ENCODE peak calls at places on chromosomes 1 and 21, in eight cellular contexts. One of them, this sample, is unnamed.

GRCh38 chr1:54253480-54253879 is 53.5 kb downstream of the MRPL37 start:
- DNase-seq in tibial nerve: peak
- DNase-seq in mesendoderm: peak
- DNase-seq in adrenal gland: peak
- DNase-seq in SK-N-SH: no peak
- DNase-seq in GM12865: no peak
- DNase-seq in lower lobe of right lung: no peak
- DNase-seq in astrocyte of the spinal cord: peak
- DNase-seq in this sample: no peak

GRCh38 chr1:35860680-35861079 is 22.3 kb upstream of the AGO1 start:
- DNase-seq in mesendoderm: no peak
- DNase-seq in tibial nerve: no peak
- DNase-seq in GM12865: no peak
- DNase-seq in astrocyte of the spinal cord: no peak
- DNase-seq in adrenal gland: no peak
- DNase-seq in SK-N-SH: no peak
- DNase-seq in lower lobe of right lung: no peak
- DNase-seq in this sample: no peak

GRCh38 chr1:112344754-112345423 is 51.1 kb upstream of the CTTNBP2NL start:
- DNase-seq in lower lobe of right lung: no peak
- DNase-seq in astrocyte of the spinal cord: no peak
- DNase-seq in GM12865: peak
- DNase-seq in SK-N-SH: no peak
- DNase-seq in adrenal gland: no peak
- DNase-seq in mesendoderm: peak
- DNase-seq in tibial nerve: no peak
- DNase-seq in this sample: no peak

GRCh38 chr1:230833511-230833910 is 34.8 kb downstream of the C1orf198 start:
- DNase-seq in adrenal gland: no peak
- DNase-seq in lower lobe of right lung: no peak
- DNase-seq in tibial nerve: no peak
- DNase-seq in mesendoderm: no peak
- DNase-seq in SK-N-SH: no peak
- DNase-seq in astrocyte of the spinal cord: no peak
- DNase-seq in GM12865: no peak
- DNase-seq in this sample: no peak

GRCh38 chr1:108976658-108977057 is 13.4 kb upstream of the CLCC1 start:
- DNase-seq in GM12865: no peak
- DNase-seq in lower lobe of right lung: no peak
- DNase-seq in SK-N-SH: no peak
- DNase-seq in mesendoderm: no peak
- DNase-seq in astrocyte of the spinal cord: no peak
- DNase-seq in adrenal gland: no peak
- DNase-seq in tibial nerve: no peak
- DNase-seq in this sample: no peak

GRCh38 chr1:29801561-29801973 is 565.2 kb downstream of the PTPRU start:
- DNase-seq in astrocyte of the spinal cord: no peak
- DNase-seq in adrenal gland: no peak
- DNase-seq in lower lobe of right lung: no peak
- DNase-seq in mesendoderm: no peak
- DNase-seq in GM12865: no peak
- DNase-seq in tibial nerve: no peak
- DNase-seq in SK-N-SH: peak
- DNase-seq in this sample: peak

GRCh38 chr1:46399307-46399706 is 5.2 kb downstream of the FAAH start:
- DNase-seq in GM12865: no peak
- DNase-seq in astrocyte of the spinal cord: no peak
- DNase-seq in lower lobe of right lung: no peak
- DNase-seq in adrenal gland: no peak
- DNase-seq in mesendoderm: no peak
- DNase-seq in SK-N-SH: peak
- DNase-seq in tibial nerve: no peak
- DNase-seq in this sample: peak

GRCh38 chr1:164644774-164645634 is 86.0 kb downstream of the PBX1 start:
- DNase-seq in GM12865: no peak
- DNase-seq in astrocyte of the spinal cord: peak
- DNase-seq in SK-N-SH: peak
- DNase-seq in tibial nerve: no peak
- DNase-seq in lower lobe of right lung: no peak
- DNase-seq in adrenal gland: no peak
- DNase-seq in mesendoderm: no peak
- DNase-seq in this sample: no peak

GRCh38 chr21:39705849-39706248 is 39.1 kb upstream of the IGSF5 start:
- DNase-seq in adrenal gland: no peak
- DNase-seq in lower lobe of right lung: no peak
- DNase-seq in mesendoderm: no peak
- DNase-seq in SK-N-SH: no peak
- DNase-seq in GM12865: no peak
- DNase-seq in astrocyte of the spinal cord: peak
- DNase-seq in tibial nerve: no peak
- DNase-seq in this sample: no peak

GRCh38 chr1:27071049-27071416 is 58.4 kb upstream of the TENT5B start:
- DNase-seq in tibial nerve: no peak
- DNase-seq in lower lobe of right lung: no peak
- DNase-seq in mesendoderm: peak
- DNase-seq in astrocyte of the spinal cord: no peak
- DNase-seq in adrenal gland: peak
- DNase-seq in GM12865: no peak
- DNase-seq in SK-N-SH: peak
- DNase-seq in this sample: peak

GRCh38 chr1:207925210-207925609 is 14.3 kb upstream of the CD34 start:
- DNase-seq in mesendoderm: peak
- DNase-seq in lower lobe of right lung: no peak
- DNase-seq in adrenal gland: no peak
- DNase-seq in SK-N-SH: no peak
- DNase-seq in astrocyte of the spinal cord: peak
- DNase-seq in tibial nerve: no peak
- DNase-seq in GM12865: no peak
- DNase-seq in this sample: peak

GRCh38 chr1:94895518-94895917 is 31.4 kb downstream of the CNN3 start:
- DNase-seq in astrocyte of the spinal cord: no peak
- DNase-seq in tibial nerve: no peak
- DNase-seq in mesendoderm: no peak
- DNase-seq in adrenal gland: no peak
- DNase-seq in SK-N-SH: no peak
- DNase-seq in lower lobe of right lung: no peak
- DNase-seq in GM12865: no peak
- DNase-seq in this sample: no peak

GRCh38 chr1:32946413-32946812 is 18.2 kb downstream of the RNF19B start:
- DNase-seq in GM12865: no peak
- DNase-seq in adrenal gland: no peak
- DNase-seq in tibial nerve: no peak
- DNase-seq in astrocyte of the spinal cord: no peak
- DNase-seq in SK-N-SH: no peak
- DNase-seq in lower lobe of right lung: no peak
- DNase-seq in mesendoderm: no peak
- DNase-seq in this sample: no peak

GRCh38 chr21:38227401-38227800 is 29.4 kb upstream of the KCNJ15 start:
- DNase-seq in adrenal gland: no peak
- DNase-seq in lower lobe of right lung: no peak
- DNase-seq in GM12865: no peak
- DNase-seq in SK-N-SH: no peak
- DNase-seq in astrocyte of the spinal cord: no peak
- DNase-seq in tibial nerve: no peak
- DNase-seq in mesendoderm: no peak
- DNase-seq in this sample: no peak

GRCh38 chr1:51618715-51619114 is 1.8 kb downstream of the OSBPL9 start:
- DNase-seq in SK-N-SH: no peak
- DNase-seq in tibial nerve: no peak
- DNase-seq in adrenal gland: no peak
- DNase-seq in astrocyte of the spinal cord: no peak
- DNase-seq in lower lobe of right lung: no peak
- DNase-seq in mesendoderm: no peak
- DNase-seq in GM12865: no peak
- DNase-seq in this sample: no peak
- H3K4me3 ChIP-seq in SK-N-SH: no peak
- H3K4me3 ChIP-seq in tibial nerve: no peak
- H3K4me3 ChIP-seq in adrenal gland: no peak
- H3K4me3 ChIP-seq in astrocyte of the spinal cord: no peak
- H3K4me3 ChIP-seq in lower lobe of right lung: peak
- H3K4me3 ChIP-seq in mesendoderm: no peak
- H3K4me3 ChIP-seq in GM12865: no peak
- H3K4me3 ChIP-seq in this sample: no peak

GRCh38 chr1:13893456-13893855 is 193.5 kb downstream of the PRDM2 start:
- DNase-seq in SK-N-SH: no peak
- DNase-seq in astrocyte of the spinal cord: no peak
- DNase-seq in adrenal gland: no peak
- DNase-seq in mesendoderm: no peak
- DNase-seq in lower lobe of right lung: no peak
- DNase-seq in GM12865: no peak
- DNase-seq in tibial nerve: peak
- DNase-seq in this sample: peak

GRCh38 chr1:13892141-13892670 is 192.2 kb downstream of the PRDM2 start:
- DNase-seq in GM12865: no peak
- DNase-seq in adrenal gland: no peak
- DNase-seq in tibial nerve: no peak
- DNase-seq in lower lobe of right lung: no peak
- DNase-seq in SK-N-SH: no peak
- DNase-seq in mesendoderm: peak
- DNase-seq in astrocyte of the spinal cord: no peak
- DNase-seq in this sample: peak

GRCh38 chr1:13890766-13891165 is 190.8 kb downstream of the PRDM2 start:
- DNase-seq in adrenal gland: no peak
- DNase-seq in lower lobe of right lung: no peak
- DNase-seq in astrocyte of the spinal cord: no peak
- DNase-seq in GM12865: no peak
- DNase-seq in tibial nerve: no peak
- DNase-seq in mesendoderm: no peak
- DNase-seq in SK-N-SH: no peak
- DNase-seq in this sample: no peak

GRCh38 chr1:13889495-13889894 is 189.5 kb downstream of the PRDM2 start:
- DNase-seq in adrenal gland: no peak
- DNase-seq in mesendoderm: no peak
- DNase-seq in astrocyte of the spinal cord: no peak
- DNase-seq in SK-N-SH: no peak
- DNase-seq in lower lobe of right lung: no peak
- DNase-seq in tibial nerve: no peak
- DNase-seq in GM12865: no peak
- DNase-seq in this sample: no peak

DNA sequence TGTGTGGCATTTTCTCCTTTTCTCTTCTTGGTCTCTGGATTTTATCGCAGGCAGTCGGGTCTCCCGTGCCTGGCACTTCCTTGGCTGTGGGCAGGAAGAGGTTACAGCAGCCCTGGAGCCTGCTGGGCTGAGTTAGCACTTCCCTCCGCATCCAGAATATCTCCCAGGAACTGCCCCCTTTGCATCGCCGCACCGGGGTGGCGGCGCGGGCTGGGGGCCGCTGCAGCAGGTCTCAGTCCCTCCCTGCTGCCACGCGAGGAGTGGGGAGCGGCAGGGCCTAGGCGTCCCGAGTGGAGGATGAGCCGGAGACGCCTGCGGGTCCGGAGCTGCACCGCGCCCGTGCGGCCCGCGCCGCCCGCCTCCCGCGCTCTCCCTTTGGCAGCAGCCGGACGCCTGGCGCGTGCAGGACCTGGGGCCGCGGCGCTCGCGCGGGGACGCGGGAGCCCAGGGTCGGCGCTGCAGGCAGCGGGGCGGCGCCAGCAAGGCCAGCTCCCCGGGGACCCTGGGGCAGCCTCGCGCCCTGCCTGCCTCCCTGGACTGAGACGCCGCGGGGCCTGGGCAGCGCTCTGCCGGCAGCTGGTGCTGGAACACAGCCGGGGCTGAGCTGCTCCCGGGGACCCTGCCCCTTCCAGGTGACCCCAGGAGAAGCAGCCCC is 192.8 kb downstream of the PRDM2 start:
- DNase-seq in SK-N-SH: peak
- DNase-seq in tibial nerve: no peak
- DNase-seq in astrocyte of the spinal cord: no peak
- DNase-seq in mesendoderm: peak
- DNase-seq in lower lobe of right lung: no peak
- DNase-seq in GM12865: no peak
- DNase-seq in adrenal gland: no peak
- DNase-seq in this sample: peak
- H3K4me3 ChIP-seq in SK-N-SH: no peak
- H3K4me3 ChIP-seq in tibial nerve: peak
- H3K4me3 ChIP-seq in astrocyte of the spinal cord: no peak
- H3K4me3 ChIP-seq in mesendoderm: peak
- H3K4me3 ChIP-seq in lower lobe of right lung: peak
- H3K4me3 ChIP-seq in GM12865: no peak
- H3K4me3 ChIP-seq in adrenal gland: peak
- H3K4me3 ChIP-seq in this sample: peak

DNA sequence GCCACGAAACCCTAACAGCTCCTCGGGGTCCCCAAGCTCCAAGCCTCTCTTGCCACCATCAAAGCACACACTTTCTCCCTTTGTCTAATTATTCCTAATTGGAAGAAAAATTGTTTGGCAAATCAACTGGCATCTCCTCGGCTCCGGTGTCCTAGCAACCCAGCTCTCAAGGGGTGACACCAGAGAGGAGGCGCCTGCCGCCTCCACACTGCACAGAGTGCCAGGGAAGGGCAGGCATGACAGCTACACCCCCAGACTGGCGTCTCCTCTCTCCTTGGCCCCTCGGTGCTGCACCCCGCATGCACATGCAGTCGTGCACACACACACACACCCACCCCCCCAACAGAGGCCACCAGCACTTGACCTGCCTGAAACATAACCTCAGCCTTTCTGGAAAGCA is 18.1 kb upstream of the GJB5 start:
- DNase-seq in SK-N-SH: no peak
- DNase-seq in astrocyte of the spinal cord: no peak
- DNase-seq in tibial nerve: no peak
- DNase-seq in mesendoderm: no peak
- DNase-seq in lower lobe of right lung: no peak
- DNase-seq in GM12865: no peak
- DNase-seq in adrenal gland: no peak
- DNase-seq in this sample: no peak
- H3K4me3 ChIP-seq in SK-N-SH: no peak
- H3K4me3 ChIP-seq in astrocyte of the spinal cord: no peak
- H3K4me3 ChIP-seq in tibial nerve: no peak
- H3K4me3 ChIP-seq in mesendoderm: no peak
- H3K4me3 ChIP-seq in lower lobe of right lung: no peak
- H3K4me3 ChIP-seq in GM12865: no peak
- H3K4me3 ChIP-seq in adrenal gland: no peak
- H3K4me3 ChIP-seq in this sample: no peak

GRCh38 chr1:162384116-162384515 is 2.6 kb downstream of the C1orf226 start:
- DNase-seq in lower lobe of right lung: no peak
- DNase-seq in mesendoderm: no peak
- DNase-seq in SK-N-SH: peak
- DNase-seq in GM12865: no peak
- DNase-seq in adrenal gland: no peak
- DNase-seq in tibial nerve: no peak
- DNase-seq in astrocyte of the spinal cord: no peak
- DNase-seq in this sample: peak

GRCh38 chr1:162384601-162385279 is 3.2 kb downstream of the C1orf226 start:
- DNase-seq in GM12865: no peak
- DNase-seq in lower lobe of right lung: no peak
- DNase-seq in SK-N-SH: peak
- DNase-seq in mesendoderm: no peak
- DNase-seq in tibial nerve: no peak
- DNase-seq in adrenal gland: no peak
- DNase-seq in astrocyte of the spinal cord: no peak
- DNase-seq in this sample: peak

GRCh38 chr1:162385280-162385623 is 3.7 kb downstream of the C1orf226 start:
- DNase-seq in mesendoderm: no peak
- DNase-seq in GM12865: no peak
- DNase-seq in adrenal gland: no peak
- DNase-seq in tibial nerve: no peak
- DNase-seq in lower lobe of right lung: no peak
- DNase-seq in astrocyte of the spinal cord: no peak
- DNase-seq in SK-N-SH: peak
- DNase-seq in this sample: no peak

GRCh38 chr1:162386292-162387225 is 5.0 kb downstream of the C1orf226 start:
- DNase-seq in astrocyte of the spinal cord: no peak
- DNase-seq in SK-N-SH: no peak
- DNase-seq in GM12865: no peak
- DNase-seq in lower lobe of right lung: no peak
- DNase-seq in tibial nerve: no peak
- DNase-seq in adrenal gland: no peak
- DNase-seq in mesendoderm: no peak
- DNase-seq in this sample: peak

GRCh38 chr1:162385702-162386101 is 4.2 kb downstream of the C1orf226 start:
- DNase-seq in astrocyte of the spinal cord: no peak
- DNase-seq in adrenal gland: no peak
- DNase-seq in tibial nerve: no peak
- DNase-seq in lower lobe of right lung: no peak
- DNase-seq in GM12865: no peak
- DNase-seq in mesendoderm: no peak
- DNase-seq in SK-N-SH: peak
- DNase-seq in this sample: peak
- H3K4me3 ChIP-seq in astrocyte of the spinal cord: no peak
- H3K4me3 ChIP-seq in adrenal gland: no peak
- H3K4me3 ChIP-seq in tibial nerve: no peak
- H3K4me3 ChIP-seq in lower lobe of right lung: no peak
- H3K4me3 ChIP-seq in GM12865: no peak
- H3K4me3 ChIP-seq in mesendoderm: no peak
- H3K4me3 ChIP-seq in SK-N-SH: no peak
- H3K4me3 ChIP-seq in this sample: no peak

This sample was measured in H7.